ENCODE peak calls at places on chromosomes 3 and 15, in four cellular contexts. N, G, P and T are unnamed samples.

GRCh38 chr3:78986702-78987101 is 781.1 kb downstream of the ROBO1 start:
- DNase-seq in N (no peak), P (no peak), G (no peak), T (no peak)

GRCh38 chr3:70999730-71000129 is 583.8 kb downstream of the FOXP1 start:
- DNase-seq in P (no peak), G (no peak), N (peak; percentile 82), T (no peak)

GRCh38 chr3:42991369-42992315 is 12.5 kb downstream of the GASK1A start:
- DNase-seq in P (no peak), G (peak; percentile 62), N (peak; percentile 9), T (no peak)

GRCh38 chr3:150324825-150325224 is 83.3 kb upstream of the TSC22D2 start:
- DNase-seq in G (no peak), P (no peak), N (no peak), T (no peak)

GRCh38 chr3:124895756-124896155 is 8.6 kb upstream of the ITGB5 start:
- DNase-seq in P (no peak), G (no peak), N (no peak), T (no peak)

GRCh38 chr15:95929232-95929846 is 401.2 kb upstream of the NR2F2 start:
- DNase-seq in G (no peak), N (peak; percentile 38), P (no peak), T (no peak)

GRCh38 chr3:45692866-45693265 is 3.7 kb downstream of the SACM1L start:
- DNase-seq in G (no peak), P (no peak), N (no peak), T (no peak)

GRCh38 chr3:63429905-63430304 is 151.8 kb downstream of the SYNPR start:
- DNase-seq in P (no peak), G (no peak), N (no peak), T (no peak)

GRCh38 chr3:136617123-136617700 is 135.0 kb downstream of the STAG1 start:
- DNase-seq in P (no peak), G (peak; percentile 49), N (no peak), T (no peak)

GRCh38 chr3:70110066-70110465 is 110.5 kb downstream of the SAMMSON start:
- DNase-seq in G (no peak), P (no peak), N (no peak), T (no peak)

GRCh38 chr3:34175636-34176186 is 377.3 kb downstream of the PDCD6IP start:
- DNase-seq in N (no peak), P (no peak), G (no peak), T (no peak)

GRCh38 chr3:120506828-120507774 is 56.3 kb upstream of the FSTL1 start:
- DNase-seq in N (peak; percentile 60), P (peak; percentile 59), G (peak; percentile 73), T (no peak)

GRCh38 chr3:85574306-85574705 is 615.5 kb downstream of the CADM2 start:
- DNase-seq in P (no peak), N (no peak), G (no peak), T (no peak)

GRCh38 chr15:68644088-68644904 is 65.5 kb downstream of the CORO2B start:
- DNase-seq in P (no peak), G (peak; percentile 58), N (peak; percentile 90), T (no peak)

GRCh38 chr3:14791343-14791945 is 27.3 kb upstream of the FGD5 start:
- DNase-seq in G (peak; percentile 80), N (peak; percentile 12), P (peak; percentile 89), T (peak; percentile 87)

GRCh38 chr3:161117646-161118045 is 12.5 kb upstream of the B3GALNT1 start:
- DNase-seq in P (no peak), G (no peak), N (no peak), T (no peak)

GRCh38 chr3:167978071-167978470 is 117.7 kb downstream of the GOLIM4 start:
- DNase-seq in P (no peak), G (peak; percentile 9), N (no peak), T (no peak)

GRCh38 chr3:111923095-111923771 is 55.6 kb upstream of the ABHD10 start:
- DNase-seq in N (peak; percentile 22), P (no peak), G (no peak), T (no peak)

GRCh38 chr3:23829242-23829934 is 23.6 kb downstream of the UBE2E1 start:
- DNase-seq in N (no peak), G (no peak), P (no peak), T (no peak)

GRCh38 chr3:58659051-58659675 is 7.4 kb downstream of the FAM3D start:
- DNase-seq in P (peak; percentile 55), G (peak; percentile 79), N (peak; percentile 44), T (peak; percentile 74)

GRCh38 chr3:197456271-197457091 is 99.3 kb downstream of the BDH1 start:
- DNase-seq in N (peak; percentile 87), P (peak; percentile 80), G (peak; percentile 92), T (peak; percentile 87)

GRCh38 chr3:13612829-13613228 is 63.9 kb downstream of the FBLN2 start:
- DNase-seq in P (no peak), G (no peak), N (peak; percentile 8), T (no peak)

GRCh38 chr15:65887565-65887964 is 18.3 kb downstream of the RAB11A start:
- DNase-seq in G (no peak), P (no peak), N (no peak), T (no peak)

GRCh38 chr3:23094890-23095462 is 108.2 kb upstream of the UBE2E2 start:
- DNase-seq in P (no peak), G (peak; percentile 41), N (peak; percentile 7), T (no peak)

GRCh38 chr3:37971467-37971866 is 19.1 kb upstream of the VILL start:
- DNase-seq in N (no peak), G (no peak), P (no peak), T (no peak)

GRCh38 chr3:52350436-52350835 is 34.3 kb downstream of the DNAH1 start:
- DNase-seq in P (no peak), G (no peak), N (no peak), T (no peak)

GRCh38 chr3:12750658-12751071 is 8.4 kb downstream of the TMEM40 start:
- DNase-seq in P (no peak), G (no peak), N (peak; percentile 64), T (no peak)

GRCh38 chr3:25854635-25855034 is 64.7 kb downstream of the OXSM start:
- DNase-seq in P (no peak), N (peak; percentile 83), G (peak; percentile 61), T (no peak)

GRCh38 chr15:75362642-75363249 is 5.7 kb downstream of the MAN2C1 start:
- DNase-seq in P (no peak), N (no peak), G (peak; percentile 48), T (no peak)

GRCh38 chr15:71752604-71753289 is 57.6 kb upstream of the NR2E3 start:
- DNase-seq in N (peak; percentile 94), G (peak; percentile 60), P (no peak), T (peak; percentile 44)

DNA sequence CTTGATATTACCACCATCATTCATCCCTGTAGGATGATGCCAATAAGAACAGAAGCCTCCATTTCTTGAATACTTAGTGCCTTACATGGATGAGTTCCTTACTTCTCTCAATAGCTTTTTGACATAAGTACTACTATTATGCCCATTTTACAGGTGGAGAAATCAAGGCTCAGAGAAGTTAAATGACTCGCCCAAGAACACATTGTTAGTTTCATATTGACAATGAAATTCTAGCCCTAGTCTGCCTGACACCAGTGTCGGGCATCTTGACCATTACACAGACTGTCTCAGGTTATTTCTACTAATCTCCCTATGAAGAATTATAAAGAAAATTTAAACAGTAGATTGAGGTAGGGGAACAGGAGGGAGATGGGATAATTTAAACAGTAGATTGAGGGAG is 52.5 kb upstream of the ARL8B start:
- DNase-seq in P (no peak), N (no peak), G (no peak), T (no peak)
- H4K5ac ChIP-seq in P (no peak overlapping the region), N (no peak overlapping the region), G (no peak overlapping the region), T (no peak overlapping the region)

GRCh38 chr3:184740509-184741258 is 28.8 kb upstream of the MAGEF1 start:
- DNase-seq in N (peak; percentile 69), G (no peak), P (no peak), T (peak; percentile 24)
- H2BK15ac ChIP-seq in N (peak overlapping the region; percentile 55), G (no peak overlapping the region), P (peak overlapping the region; percentile 29), T (no peak overlapping the region)

GRCh38 chr3:196179380-196180308 is 31.6 kb downstream of the ZDHHC19 start:
- DNase-seq in P (no peak), N (peak; percentile 77), G (peak; percentile 52), T (peak; percentile 74)
- H4K5ac ChIP-seq in P (no peak overlapping the region), N (no peak overlapping the region), G (no peak overlapping the region), T (no peak overlapping the region)

DNA sequence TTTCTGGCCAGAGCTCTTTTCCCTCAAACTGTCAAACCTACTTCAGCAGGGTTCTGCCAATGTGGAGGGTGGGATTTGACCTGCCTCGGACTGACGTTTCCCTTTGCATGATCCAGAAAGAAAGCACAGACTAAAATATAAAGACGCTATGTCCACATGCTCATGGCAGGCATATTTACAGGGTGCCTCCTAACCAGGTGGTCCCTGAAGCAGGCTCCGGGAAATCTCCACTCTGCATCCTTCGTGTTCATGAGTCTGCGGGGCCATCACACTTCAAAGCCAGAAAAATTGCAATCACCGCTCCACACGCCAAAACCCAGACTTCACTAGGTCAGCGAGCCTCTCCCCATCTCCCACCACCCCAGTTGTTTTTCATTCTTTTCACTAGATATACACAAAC is 143.3 kb upstream of the IGF1R start:
- DNase-seq in N (no peak), P (peak; percentile 26), G (no peak), T (no peak)
- H2BK15ac ChIP-seq in N (no peak overlapping the region), P (no peak overlapping the region), G (no peak overlapping the region), T (no peak overlapping the region)

GRCh38 chr3:65142476-65142875 is 454.7 kb upstream of the ADAMTS9 start:
- DNase-seq in N (no peak), G (no peak), P (no peak), T (no peak)
- H4K5ac ChIP-seq in N (no peak overlapping the region), G (no peak overlapping the region), P (no peak overlapping the region), T (no peak overlapping the region)

DNA sequence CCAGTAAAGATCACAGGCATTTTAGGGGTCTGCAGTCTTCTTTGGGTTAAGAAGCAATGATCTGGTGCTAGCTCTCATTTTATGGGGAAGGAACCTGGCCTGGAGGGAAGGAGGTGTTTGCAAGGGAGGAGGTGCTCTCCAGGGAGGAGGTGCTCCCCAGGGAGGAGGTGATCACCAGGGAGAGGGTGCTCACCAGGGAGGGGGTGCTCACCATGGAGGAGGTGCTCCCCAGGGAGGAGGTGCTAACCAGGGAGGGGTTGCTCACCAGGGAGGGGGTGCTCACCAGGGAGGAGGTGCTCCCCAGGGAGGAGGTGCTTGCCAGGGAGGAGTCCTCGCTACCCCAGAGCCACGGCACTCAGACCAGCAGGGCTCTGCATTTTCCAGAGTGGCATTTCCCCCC is 115.7 kb downstream of the TLE3 start:
- DNase-seq in P (no peak), N (no peak), G (no peak), T (no peak)
- H2BK15ac ChIP-seq in P (no peak overlapping the region), N (no peak overlapping the region), G (no peak overlapping the region), T (no peak overlapping the region)

GRCh38 chr3:186857743-186858142 is 15.2 kb downstream of the ADIPOQ start:
- DNase-seq in G (no peak), P (no peak), N (no peak), T (no peak)

GRCh38 chr3:186852994-186853393 is 10.5 kb downstream of the ADIPOQ start:
- DNase-seq in N (no peak), P (no peak), G (no peak), T (no peak)

GRCh38 chr3:186854146-186854545 is 11.6 kb downstream of the ADIPOQ start:
- DNase-seq in G (no peak), N (no peak), P (no peak), T (no peak)

GRCh38 chr3:186849392-186849975 is 7.0 kb downstream of the ADIPOQ start:
- DNase-seq in P (no peak), N (peak; percentile 38), G (peak; percentile 76), T (no peak)

DNA sequence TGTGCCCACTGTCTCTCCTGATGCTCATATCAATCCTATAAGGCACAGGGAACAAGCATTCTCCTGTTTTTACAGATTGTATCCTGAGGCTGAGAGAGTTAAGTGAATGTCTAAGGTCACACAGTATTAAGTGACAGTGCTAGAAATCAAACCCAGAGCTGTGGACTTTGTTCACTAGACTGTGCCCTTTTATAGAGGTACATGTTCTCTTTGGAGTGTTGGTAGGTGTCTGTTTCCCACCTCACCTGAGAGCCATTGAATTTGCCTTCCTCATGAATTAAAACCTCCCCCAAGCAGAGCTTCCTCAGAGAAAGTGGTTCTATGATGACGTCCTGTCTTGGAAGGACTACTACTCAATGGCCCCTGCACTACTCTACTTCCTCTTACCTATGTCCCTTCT is 12.4 kb downstream of the ADIPOQ start:
- DNase-seq in P (no peak), N (no peak), G (no peak), T (no peak)
- H4K5ac ChIP-seq in P (no peak overlapping the region), N (no peak overlapping the region), G (no peak overlapping the region), T (no peak overlapping the region)